ENCODE peak calls at places on chromosomes 11 and 22, in seven cellular contexts. O, X, M, W, A, S and Y are unnamed samples.
A peak's percentile ranks its signal among the peaks of the same experiment; 100 is the strongest.

GRCh38 chr11:124644426-124645280 is 22.0 kb downstream of the TBRG1 start:
- DNase-seq in O (peak; percentile 80), M (peak; percentile 64), X (peak; percentile 70), S (peak; percentile 10), W (no peak), A (peak; percentile 76), Y (peak; percentile 77)

GRCh38 chr11:130631119-130631518 is 182.7 kb downstream of the ADAMTS15 start:
- DNase-seq in S (no peak), W (no peak), O (no peak), M (no peak), X (no peak), A (no peak), Y (no peak)

GRCh38 chr22:36369922-36370781 is 17.6 kb downstream of the MYH9 start:
- DNase-seq in M (peak; percentile 89), O (no peak), S (no peak), W (no peak), X (peak; percentile 81), A (peak; percentile 68), Y (peak; percentile 82)

GRCh38 chr22:30606455-30607299 is at the start of gene TCN2:
- DNase-seq in A (peak; percentile 89), X (peak; percentile 78), W (peak; percentile 30), S (peak; percentile 14), O (peak; percentile 93), M (peak; percentile 78), Y (peak; percentile 70)

GRCh38 chr11:8672346-8672745 is 10.1 kb downstream of the TRIM66 start:
- DNase-seq in W (no peak), M (no peak), A (no peak), O (no peak), S (no peak), X (no peak), Y (no peak)

GRCh38 chr11:10309163-10310093 is 4.6 kb downstream of the ADM start:
- DNase-seq in S (no peak), M (peak; percentile 91), X (peak; percentile 92), W (no peak), O (no peak), A (peak; percentile 91), Y (peak; percentile 62)

GRCh38 chr11:13008625-13009475 is at the start of gene RASSF10:
- DNase-seq in W (no peak), S (no peak), O (peak; percentile 80), M (peak; percentile 79), A (no peak), X (peak; percentile 44), Y (no peak)

GRCh38 chr11:50214376-50214775 is 181.7 kb downstream of the OR4C45 start:
- DNase-seq in A (no peak), W (no peak), M (no peak), O (no peak), X (no peak), S (no peak), Y (no peak)

GRCh38 chr11:14518820-14519219 is 1.4 kb downstream of the PSMA1 start:
- DNase-seq in O (no peak), S (peak; percentile 19), X (no peak), W (no peak), M (no peak), A (no peak), Y (no peak)

GRCh38 chr11:64339754-64340408 is at the start of gene CCDC88B:
- DNase-seq in W (no peak), A (no peak), X (no peak), S (peak; percentile 89), M (no peak), O (no peak), Y (peak; percentile 59)

GRCh38 chr11:69157156-69157821 is 1.6 kb downstream of the SMIM38 start:
- DNase-seq in A (no peak), S (peak; percentile 3), O (peak; percentile 75), W (no peak), M (no peak), X (peak; percentile 62), Y (no peak)

GRCh38 chr11:46697303-46697702 is 3.1 kb downstream of the ARHGAP1 start:
- DNase-seq in O (no peak), X (peak; percentile 24), M (no peak), W (no peak), A (no peak), S (no peak), Y (no peak)

GRCh38 chr11:62546244-62546936 is at the start of gene AHNAK:
- DNase-seq in M (peak; percentile 88), A (peak; percentile 87), X (peak; percentile 84), S (peak; percentile 70), W (no peak), O (peak; percentile 61), Y (peak; percentile 94)

GRCh38 chr11:66768088-66768521 is 39.1 kb upstream of the SPTBN2 start:
- DNase-seq in X (no peak), W (no peak), O (no peak), M (no peak), S (no peak), A (no peak), Y (no peak)

GRCh38 chr11:62953811-62954210 is 31.0 kb downstream of the SLC22A6 start:
- DNase-seq in S (no peak), W (no peak), O (no peak), X (no peak), A (no peak), M (no peak), Y (no peak)

GRCh38 chr22:33573479-33573878 is 346.8 kb downstream of the LARGE1 start:
- DNase-seq in A (no peak), X (no peak), W (no peak), M (no peak), O (no peak), S (no peak), Y (no peak)

GRCh38 chr11:17391493-17392355 is 3.3 kb upstream of the KCNJ11 start:
- DNase-seq in M (no peak), W (no peak), O (no peak), S (no peak), A (no peak), X (no peak), Y (no peak)

GRCh38 chr11:31812392-31813241 is 1.5 kb upstream of the PAX6 start:
- DNase-seq in M (no peak), W (no peak), A (no peak), S (no peak), O (no peak), X (no peak), Y (no peak)

GRCh38 chr11:19398772-19399542 is 158.2 kb upstream of the E2F8 start:
- DNase-seq in S (no peak), W (no peak), A (peak; percentile 72), M (peak; percentile 38), X (peak; percentile 72), O (no peak), Y (peak; percentile 79)

GRCh38 chr11:48880021-48880441 is 103.7 kb downstream of the TRIM51G start:
- DNase-seq in X (peak; percentile 8), S (no peak), W (no peak), M (no peak), O (no peak), A (no peak), Y (no peak)

GRCh38 chr11:116874251-116874650 is 36.8 kb upstream of the APOA1 start:
- DNase-seq in X (no peak), O (no peak), A (no peak), S (no peak), W (no peak), M (peak; percentile 58), Y (no peak)

GRCh38 chr11:32428665-32429293 is 6.6 kb downstream of the WT1 start:
- DNase-seq in M (no peak), X (no peak), O (no peak), S (no peak), A (no peak), W (no peak), Y (no peak)

GRCh38 chr11:67303989-67304411 is 670 bp downstream of the SSH3 start:
- DNase-seq in O (no peak), A (peak; percentile 29), S (no peak), W (no peak), M (peak; percentile 58), X (peak; percentile 53), Y (peak; percentile 69)

GRCh38 chr11:110857885-110858555 is 145.8 kb upstream of the ARHGAP20 start:
- DNase-seq in O (no peak), S (no peak), X (no peak), A (no peak), W (no peak), M (peak; percentile 30), Y (no peak)

GRCh38 chr11:129192150-129192549 is at the start of gene ARHGAP32:
- DNase-seq in O (no peak), S (no peak), X (no peak), W (no peak), A (no peak), M (peak; percentile 18), Y (no peak)

GRCh38 chr11:62601114-62601363 is 626 bp downstream of the MTA2 start:
- DNase-seq in W (no peak), M (peak; percentile 64), O (no peak), A (peak; percentile 63), S (no peak), X (peak; percentile 50), Y (peak; percentile 49)

GRCh38 chr11:11316651-11317050 is 36.4 kb downstream of the CSNK2A3 start:
- DNase-seq in S (no peak), W (no peak), A (no peak), O (no peak), X (no peak), M (no peak), Y (no peak)

GRCh38 chr11:57649826-57650738 is at the start of gene YPEL4:
- DNase-seq in X (peak; percentile 52), A (peak; percentile 49), O (no peak), M (no peak), W (no peak), S (peak; percentile 63), Y (peak; percentile 77)

GRCh38 chr11:117816846-117817212 is 7.7 kb downstream of the FXYD2 start:
- DNase-seq in W (no peak), X (peak; percentile 25), O (no peak), M (no peak), A (peak; percentile 49), S (no peak), Y (no peak)

GRCh38 chr11:32034149-32034548 is 56.7 kb upstream of the RCN1 start:
- DNase-seq in W (no peak), A (no peak), X (no peak), O (no peak), S (no peak), M (no peak), Y (no peak)

GRCh38 chr11:3128356-3129180 is 36.5 kb downstream of the OSBPL5 start:
- DNase-seq in M (no peak), S (no peak), X (peak; percentile 9), W (no peak), O (no peak), A (no peak), Y (no peak)
- H3K4me1 ChIP-seq in M (peaks cover 1% of the 10 kb centered on the region), S (no peaks in the 10 kb centered on the region), X (peaks cover 13% of the 10 kb centered on the region), W (peaks cover 17% of the 10 kb centered on the region), O (no peaks in the 10 kb centered on the region), A (peaks cover 6% of the 10 kb centered on the region), Y (peaks cover 19% of the 10 kb centered on the region)

GRCh38 chr11:33867566-33867965 is 24.3 kb downstream of the LMO2 start:
- DNase-seq in X (no peak), W (no peak), M (no peak), O (no peak), S (no peak), A (no peak), Y (no peak)
- H3K27me3 ChIP-seq in X (no peaks in the 10 kb centered on the region), W (no peaks in the 10 kb centered on the region), M (no peaks in the 10 kb centered on the region), O (peaks cover 33% of the 10 kb centered on the region), S (peaks cover 48% of the 10 kb centered on the region), A (peaks cover 7% of the 10 kb centered on the region), Y (peaks cover 48% of the 10 kb centered on the region)

GRCh38 chr22:27863556-27863955 is 55.5 kb downstream of the PITPNB start:
- DNase-seq in S (no peak), O (no peak), W (no peak), M (no peak), A (no peak), X (no peak), Y (no peak)
- H3K27ac ChIP-seq in S (no peak overlapping the region), O (no peak overlapping the region), W (peak overlapping the region; percentile 76), M (no peak overlapping the region), A (no peak overlapping the region), X (no peak overlapping the region), Y (peak overlapping the region; percentile 82)

GRCh38 chr22:46122980-46123693 is 27.2 kb upstream of the PPARA start:
- DNase-seq in X (no peak), M (no peak), W (no peak), O (no peak), S (no peak), A (peak; percentile 55), Y (no peak)
- H3K4me1 ChIP-seq in X (peaks cover 10% of the 10 kb centered on the region), M (no peaks in the 10 kb centered on the region), W (peaks cover 2% of the 10 kb centered on the region), O (no peaks in the 10 kb centered on the region), S (peaks cover 5% of the 10 kb centered on the region), A (peaks cover 5% of the 10 kb centered on the region), Y (peaks cover 18% of the 10 kb centered on the region)